ENCODE peak calls at places on chromosome 15, in seven cellular contexts. One of them, this sample, is unnamed.
A peak's percentile ranks its signal among the peaks of the same experiment; 100 is the strongest.

GRCh38 chr15:32993285-32993684 is 201.2 kb downstream of the FMN1 start:
- DNase-seq in K562: no peak
- DNase-seq in SK-N-SH: peak; percentile 10
- DNase-seq in HepG2: no peak
- DNase-seq in HCT116: no peak
- DNase-seq in GM12878: no peak
- DNase-seq in H1: no peak
- DNase-seq in this sample: no peak

GRCh38 chr15:72199721-72200212 is 2.2 kb upstream of the GRAMD2A start:
- DNase-seq in H1: no peak
- DNase-seq in HCT116: peak; percentile 65
- DNase-seq in K562: peak; percentile 75
- DNase-seq in HepG2: peak; percentile 76
- DNase-seq in GM12878: peak; percentile 36
- DNase-seq in SK-N-SH: peak; percentile 87
- DNase-seq in this sample: peak; percentile 95

GRCh38 chr15:41512078-41512394 is 1.6 kb downstream of the LTK start:
- DNase-seq in HepG2: no peak
- DNase-seq in HCT116: no peak
- DNase-seq in K562: no peak
- DNase-seq in GM12878: no peak
- DNase-seq in SK-N-SH: no peak
- DNase-seq in H1: no peak
- DNase-seq in this sample: no peak

GRCh38 chr15:62809106-62809967 is 233.2 kb upstream of the TPM1 start:
- DNase-seq in K562: no peak
- DNase-seq in HCT116: no peak
- DNase-seq in H1: no peak
- DNase-seq in GM12878: no peak
- DNase-seq in SK-N-SH: peak; percentile 66
- DNase-seq in HepG2: peak; percentile 23
- DNase-seq in this sample: no peak

GRCh38 chr15:28955160-28955502 is 69.4 kb downstream of the APBA2 start:
- DNase-seq in K562: peak; percentile 84
- DNase-seq in GM12878: peak; percentile 17
- DNase-seq in SK-N-SH: peak; percentile 52
- DNase-seq in HepG2: no peak
- DNase-seq in HCT116: no peak
- DNase-seq in H1: no peak
- DNase-seq in this sample: no peak

GRCh38 chr15:40960926-40961325 is 7.7 kb downstream of the CHAC1 start:
- DNase-seq in SK-N-SH: no peak
- DNase-seq in HepG2: no peak
- DNase-seq in K562: no peak
- DNase-seq in GM12878: no peak
- DNase-seq in H1: no peak
- DNase-seq in HCT116: peak; percentile 21
- DNase-seq in this sample: no peak

GRCh38 chr15:41493205-41493901 is at the start of gene ITPKA:
- DNase-seq in HepG2: peak; percentile 88
- DNase-seq in K562: peak; percentile 90
- DNase-seq in HCT116: no peak
- DNase-seq in H1: no peak
- DNase-seq in SK-N-SH: peak; percentile 93
- DNase-seq in GM12878: peak; percentile 30
- DNase-seq in this sample: peak; percentile 59

GRCh38 chr15:65829150-65829764 is 37.2 kb upstream of the DENND4A start:
- DNase-seq in HCT116: peak; percentile 38
- DNase-seq in K562: peak; percentile 52
- DNase-seq in GM12878: no peak
- DNase-seq in H1: no peak
- DNase-seq in HepG2: peak; percentile 33
- DNase-seq in SK-N-SH: peak; percentile 44
- DNase-seq in this sample: peak; percentile 71

GRCh38 chr15:64267331-64267973 is 88.5 kb downstream of the CSNK1G1 start:
- DNase-seq in HCT116: no peak
- DNase-seq in SK-N-SH: no peak
- DNase-seq in HepG2: no peak
- DNase-seq in K562: no peak
- DNase-seq in GM12878: no peak
- DNase-seq in H1: no peak
- DNase-seq in this sample: no peak

GRCh38 chr15:80549712-80550111 is 145.4 kb upstream of the ABHD17C start:
- DNase-seq in K562: no peak
- DNase-seq in HepG2: no peak
- DNase-seq in GM12878: no peak
- DNase-seq in SK-N-SH: no peak
- DNase-seq in HCT116: no peak
- DNase-seq in H1: no peak
- DNase-seq in this sample: no peak

GRCh38 chr15:58952751-58953150 is 19.3 kb upstream of the SLTM start:
- DNase-seq in HCT116: no peak
- DNase-seq in HepG2: no peak
- DNase-seq in SK-N-SH: no peak
- DNase-seq in K562: no peak
- DNase-seq in GM12878: no peak
- DNase-seq in H1: no peak
- DNase-seq in this sample: no peak

GRCh38 chr15:58521293-58521991 is 89.7 kb downstream of the LIPC start:
- DNase-seq in K562: peak; percentile 94
- DNase-seq in SK-N-SH: no peak
- DNase-seq in H1: peak; percentile 5
- DNase-seq in HepG2: peak; percentile 42
- DNase-seq in GM12878: no peak
- DNase-seq in HCT116: peak; percentile 34
- DNase-seq in this sample: peak; percentile 61

GRCh38 chr15:82928711-82929110 is 23.8 kb downstream of the HOMER2 start:
- DNase-seq in HCT116: no peak
- DNase-seq in SK-N-SH: no peak
- DNase-seq in HepG2: no peak
- DNase-seq in H1: no peak
- DNase-seq in K562: no peak
- DNase-seq in GM12878: no peak
- DNase-seq in this sample: no peak

GRCh38 chr15:67107014-67107812 is 41.8 kb downstream of the SMAD3 start:
- DNase-seq in SK-N-SH: no peak
- DNase-seq in GM12878: no peak
- DNase-seq in HepG2: peak; percentile 65
- DNase-seq in K562: peak; percentile 58
- DNase-seq in HCT116: peak; percentile 99
- DNase-seq in H1: no peak
- DNase-seq in this sample: no peak

GRCh38 chr15:41512512-41513281 is 930 bp downstream of the LTK start:
- DNase-seq in SK-N-SH: peak; percentile 75
- DNase-seq in HCT116: no peak
- DNase-seq in HepG2: no peak
- DNase-seq in H1: no peak
- DNase-seq in GM12878: no peak
- DNase-seq in K562: peak; percentile 71
- DNase-seq in this sample: no peak

GRCh38 chr15:94375997-94376396 is 144.6 kb downstream of the MCTP2 start:
- DNase-seq in HepG2: no peak
- DNase-seq in H1: no peak
- DNase-seq in SK-N-SH: no peak
- DNase-seq in HCT116: no peak
- DNase-seq in K562: no peak
- DNase-seq in GM12878: no peak
- DNase-seq in this sample: no peak

GRCh38 chr15:84616235-84616634 is 15.4 kb downstream of the ZSCAN2 start:
- DNase-seq in K562: no peak
- DNase-seq in H1: no peak
- DNase-seq in HCT116: no peak
- DNase-seq in GM12878: no peak
- DNase-seq in HepG2: no peak
- DNase-seq in SK-N-SH: no peak
- DNase-seq in this sample: no peak

GRCh38 chr15:84608707-84609284 is 8.0 kb downstream of the ZSCAN2 start:
- DNase-seq in SK-N-SH: no peak
- DNase-seq in H1: no peak
- DNase-seq in K562: no peak
- DNase-seq in HepG2: no peak
- DNase-seq in GM12878: no peak
- DNase-seq in HCT116: no peak
- DNase-seq in this sample: no peak

GRCh38 chr15:84606653-84607120 is 5.9 kb downstream of the ZSCAN2 start:
- DNase-seq in HepG2: peak; percentile 99
- DNase-seq in K562: no peak
- DNase-seq in HCT116: no peak
- DNase-seq in GM12878: no peak
- DNase-seq in H1: no peak
- DNase-seq in SK-N-SH: no peak
- DNase-seq in this sample: no peak

GRCh38 chr15:84609818-84610525 is 9.2 kb downstream of the ZSCAN2 start:
- DNase-seq in K562: no peak
- DNase-seq in H1: no peak
- DNase-seq in HepG2: no peak
- DNase-seq in HCT116: no peak
- DNase-seq in SK-N-SH: no peak
- DNase-seq in GM12878: no peak
- DNase-seq in this sample: no peak

DNA sequence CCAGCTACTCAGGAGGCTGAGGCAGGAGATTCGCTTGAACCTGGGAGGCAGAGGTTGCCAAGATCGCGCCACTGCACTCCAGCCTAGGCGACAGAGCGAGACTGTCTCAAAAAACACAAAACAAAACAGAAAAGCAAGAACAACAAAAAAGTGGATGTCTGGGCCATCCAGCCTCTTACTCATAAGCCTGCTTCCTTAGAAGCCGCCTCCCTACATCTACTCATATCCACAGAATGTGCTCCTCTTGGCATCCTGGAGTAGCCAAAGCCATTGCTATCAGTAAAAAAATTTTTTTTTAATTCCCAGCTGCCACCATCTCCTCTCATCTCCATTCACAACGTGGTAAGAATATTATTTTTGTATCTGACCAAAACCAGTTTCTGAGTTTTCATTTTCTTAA is 10.8 kb downstream of the ZSCAN2 start:
- DNase-seq in SK-N-SH: peak; percentile 0
- DNase-seq in HepG2: no peak
- DNase-seq in H1: no peak
- DNase-seq in GM12878: no peak
- DNase-seq in K562: no peak
- DNase-seq in HCT116: no peak
- DNase-seq in this sample: no peak
- TF ChIP-seq JUND in SK-N-SH: no peak
- TF ChIP-seq JUND in HepG2: no peak
- TF ChIP-seq JUND in H1: no peak
- TF ChIP-seq JUND in GM12878: no peak
- TF ChIP-seq JUND in K562: no peak
- TF ChIP-seq JUND in HCT116: no peak
- TF ChIP-seq JUND in this sample: no peak

DNA sequence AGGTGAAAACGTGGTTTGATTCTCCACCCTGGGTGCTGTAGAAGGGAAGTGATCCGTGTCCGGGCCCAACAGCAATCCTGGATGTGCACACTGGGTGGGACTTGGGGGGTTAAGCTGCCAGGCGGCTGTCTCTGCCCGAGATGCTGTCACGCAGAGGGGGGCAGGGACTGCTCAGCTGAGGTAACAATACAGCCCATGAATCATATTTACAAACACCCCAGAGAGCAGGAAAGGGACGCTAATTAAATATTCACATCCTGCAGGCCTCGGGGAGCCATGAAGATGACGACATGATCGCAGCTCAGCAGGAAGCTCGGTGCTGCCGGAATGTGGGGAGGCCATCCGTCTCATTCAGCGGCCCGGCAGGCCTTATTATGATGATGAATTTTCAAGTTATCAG is 17.9 kb upstream of the CRABP1 start:
- DNase-seq in HepG2: no peak
- DNase-seq in H1: no peak
- DNase-seq in GM12878: no peak
- DNase-seq in HCT116: no peak
- DNase-seq in SK-N-SH: peak; percentile 81
- DNase-seq in K562: no peak
- DNase-seq in this sample: no peak
- TF ChIP-seq JUND in HepG2: no peak
- TF ChIP-seq JUND in H1: peak; percentile 20
- TF ChIP-seq JUND in GM12878: no peak
- TF ChIP-seq JUND in HCT116: no peak
- TF ChIP-seq JUND in SK-N-SH: no peak
- TF ChIP-seq JUND in K562: no peak
- TF ChIP-seq JUND in this sample: no peak

DNA sequence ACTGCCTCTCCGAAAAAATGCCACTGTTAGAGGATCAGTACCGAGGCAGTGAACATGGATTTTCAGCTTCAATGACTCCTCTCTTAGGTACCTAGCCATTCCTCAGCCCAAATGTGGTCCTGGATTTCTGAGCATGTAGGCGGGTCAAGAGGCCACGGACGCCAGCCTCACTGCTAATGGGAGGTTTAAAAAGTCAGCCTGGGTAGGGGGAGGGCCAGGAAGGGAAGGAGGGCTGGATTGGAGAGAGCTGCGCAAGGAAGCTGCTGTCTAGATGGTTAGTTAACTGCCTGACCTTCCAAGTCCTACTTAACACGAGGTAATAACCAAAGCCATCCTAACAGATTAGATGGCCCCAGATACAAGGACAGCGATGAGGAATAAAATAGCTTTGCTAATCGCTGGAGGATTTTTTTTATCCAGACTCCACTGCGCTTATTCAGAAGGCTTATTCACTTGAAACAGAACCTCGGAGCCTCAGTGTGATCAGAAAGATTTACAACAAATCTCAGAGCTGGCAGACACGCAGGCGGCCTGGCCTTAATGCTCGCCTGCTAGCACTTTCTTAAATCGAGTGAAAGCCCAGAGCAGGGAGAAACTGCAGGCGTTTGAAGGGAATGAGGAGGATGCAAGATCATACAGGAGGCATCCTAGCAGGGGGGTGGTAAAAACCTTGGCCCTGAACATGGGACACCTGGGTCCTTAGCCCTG is 34.3 kb downstream of the TLE3 start:
- DNase-seq in SK-N-SH: no peak
- DNase-seq in GM12878: no peak
- DNase-seq in HCT116: no peak
- DNase-seq in H1: no peak
- DNase-seq in HepG2: no peak
- DNase-seq in K562: no peak
- DNase-seq in this sample: no peak
- TF ChIP-seq JUND in SK-N-SH: no peak
- TF ChIP-seq JUND in GM12878: no peak
- TF ChIP-seq JUND in HCT116: no peak
- TF ChIP-seq JUND in H1: no peak
- TF ChIP-seq JUND in HepG2: no peak
- TF ChIP-seq JUND in K562: no peak
- TF ChIP-seq JUND in this sample: no peak

DNA sequence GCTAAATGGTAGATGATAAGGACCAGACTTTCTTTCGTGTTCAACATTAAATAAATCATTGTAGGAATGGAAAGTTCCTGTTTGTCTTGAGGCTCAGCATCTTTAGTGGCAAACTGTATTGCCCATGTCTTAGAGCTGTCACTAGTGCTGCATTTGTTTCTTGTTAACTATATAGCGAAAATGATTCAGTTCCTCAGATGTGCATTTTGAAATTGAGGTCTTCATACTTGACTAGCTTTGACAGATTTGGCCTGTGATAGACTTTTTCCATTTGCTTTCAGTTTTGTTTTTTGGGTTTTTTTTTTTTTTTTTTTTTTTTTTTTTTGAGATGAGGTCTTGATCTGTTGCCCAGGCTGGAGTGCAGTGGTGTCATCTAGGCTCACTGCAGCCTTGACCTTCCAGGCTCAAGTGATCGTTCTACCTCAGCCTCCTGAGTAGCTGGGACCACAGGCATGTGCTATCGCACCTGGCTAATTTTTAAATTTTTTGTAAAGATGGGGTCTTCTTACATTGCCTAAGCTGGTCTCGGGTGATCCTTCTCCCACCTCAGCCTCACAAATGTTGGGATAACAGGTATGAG is 9.5 kb upstream of the RPLP1 start:
- DNase-seq in HCT116: no peak
- DNase-seq in HepG2: no peak
- DNase-seq in GM12878: no peak
- DNase-seq in H1: no peak
- DNase-seq in SK-N-SH: no peak
- DNase-seq in K562: no peak
- DNase-seq in this sample: no peak
- TF ChIP-seq JUND in HCT116: no peak
- TF ChIP-seq JUND in HepG2: no peak
- TF ChIP-seq JUND in GM12878: no peak
- TF ChIP-seq JUND in H1: no peak
- TF ChIP-seq JUND in SK-N-SH: no peak
- TF ChIP-seq JUND in K562: no peak
- TF ChIP-seq JUND in this sample: no peak

This sample was measured in T47D.